ENCODE peak calls at places on chromosomes 7 and 10, in seven cellular contexts. M is EH; Z is RPMI8226; H is activated CD8-positive, alpha-beta memory T cell treated with anti-CD3 and anti-CD28 coated beads for 1 hour; I is psoas muscle; B is natural killer cell; S is HCEC 1CT. L is an unnamed sample.

GRCh38 chr7:3592438-3593134 is 291.5 kb downstream of the SDK1 start:
- DNase-seq in M (no peak), Z (no peak), H (no peak), I (no peak), B (no peak), S (no peak), L (no peak)

GRCh38 chr7:37248396-37248836 is 200.2 kb downstream of the ELMO1 start:
- DNase-seq in M (no peak), Z (no peak), H (no peak), I (peak), B (no peak), S (no peak), L (no peak)

GRCh38 chr7:51255536-51256243 is 60.9 kb downstream of the COBL start:
- DNase-seq in M (no peak), Z (peak), H (no peak), I (no peak), B (no peak), S (no peak), L (no peak)

GRCh38 chr7:111499027-111499426 is 63.3 kb downstream of the IMMP2L start:
- DNase-seq in M (peak), Z (no peak), H (no peak), I (no peak), B (no peak), S (peak), L (no peak)

GRCh38 chr7:36406156-36406555 is 16.5 kb downstream of the ANLN start:
- DNase-seq in M (no peak), Z (no peak), H (no peak), I (no peak), B (no peak), S (no peak), L (no peak)

GRCh38 chr7:47571355-47572100 is 10.4 kb downstream of the TNS3 start:
- DNase-seq in M (peak), Z (no peak), H (no peak), I (peak), B (no peak), S (no peak), L (no peak)

GRCh38 chr7:50957427-50957826 is 174.7 kb upstream of the GRB10 start:
- DNase-seq in M (no peak), Z (no peak), H (no peak), I (no peak), B (no peak), S (no peak), L (no peak)

GRCh38 chr7:33841658-33842057 is 63.7 kb upstream of the BMPER start:
- DNase-seq in M (peak), Z (no peak), H (no peak), I (peak), B (no peak), S (peak), L (no peak)

GRCh38 chr7:96303105-96303685 is 18.7 kb downstream of the SLC25A13 start:
- DNase-seq in M (no peak), Z (no peak), H (no peak), I (no peak), B (no peak), S (no peak), L (no peak)

GRCh38 chr7:73896454-73896853 is 35.5 kb downstream of the TMEM270 start:
- DNase-seq in M (peak), Z (no peak), H (no peak), I (peak), B (no peak), S (peak), L (no peak)

GRCh38 chr10:11448190-11448544 is 163.3 kb downstream of the USP6NL start:
- DNase-seq in M (no peak), Z (no peak), H (no peak), I (no peak), B (no peak), S (no peak), L (no peak)

GRCh38 chr7:107044347-107045194 is at the start of gene PRKAR2B:
- DNase-seq in M (peak), Z (peak), H (peak), I (peak), B (peak), S (peak), L (peak)

GRCh38 chr7:130363156-130363847 is 17.0 kb upstream of the CPA1 start:
- DNase-seq in M (peak), Z (no peak), H (no peak), I (peak), B (no peak), S (peak), L (no peak)

GRCh38 chr10:129958686-129959543 is 5.2 kb downstream of the EBF3 start:
- DNase-seq in M (no peak), Z (no peak), H (no peak), I (peak), B (no peak), S (no peak), L (no peak)

GRCh38 chr7:47576031-47576908 is 5.6 kb downstream of the TNS3 start:
- DNase-seq in M (peak), Z (peak), H (no peak), I (peak), B (no peak), S (no peak), L (no peak)

GRCh38 chr10:43427166-43427825 is 9.6 kb upstream of the ZNF487 start:
- DNase-seq in M (no peak), Z (no peak), H (no peak), I (no peak), B (no peak), S (no peak), L (no peak)

GRCh38 chr10:92238586-92239098 is 52.2 kb downstream of the CPEB3 start:
- DNase-seq in M (peak), Z (peak), H (no peak), I (peak), B (no peak), S (peak), L (no peak)

GRCh38 chr7:28998110-28998509 is 40.0 kb upstream of the TRIL start:
- DNase-seq in M (no peak), Z (no peak), H (no peak), I (no peak), B (no peak), S (no peak), L (no peak)

GRCh38 chr10:111116211-111116610 is 39.4 kb downstream of the ADRA2A start:
- DNase-seq in M (no peak), Z (no peak), H (no peak), I (no peak), B (no peak), S (no peak), L (no peak)

GRCh38 chr7:124800386-124800785 is 34.8 kb upstream of the GPR37 start:
- DNase-seq in M (no peak), Z (no peak), H (no peak), I (no peak), B (no peak), S (no peak), L (no peak)

GRCh38 chr7:50622821-50623220 is 57.6 kb upstream of the DDC start:
- DNase-seq in M (no peak), Z (no peak), H (no peak), I (no peak), B (no peak), S (no peak), L (no peak)

L was measured in memory B cell.